ENCODE peak calls at places on chromosomes 16 and 17, in six cellular contexts. One of them, this sample, is unnamed.

GRCh38 chr16:762049-762513 is 1.5 kb downstream of the MSLN start:
- DNase-seq in hepatocyte: no peak
- DNase-seq in GM23248: no peak
- DNase-seq in mesenchymal stem cell: no peak
- DNase-seq in fibroblast of lung: no peak
- DNase-seq in MM.1S: no peak
- DNase-seq in this sample: no peak

GRCh38 chr17:45826919-45827628 is 17.6 kb upstream of the SPPL2C start:
- DNase-seq in hepatocyte: no peak
- DNase-seq in GM23248: no peak
- DNase-seq in mesenchymal stem cell: no peak
- DNase-seq in fibroblast of lung: no peak
- DNase-seq in MM.1S: no peak
- DNase-seq in this sample: no peak

GRCh38 chr16:20763461-20764232 is at the start of gene ACSM3:
- DNase-seq in hepatocyte: peak
- DNase-seq in GM23248: peak
- DNase-seq in mesenchymal stem cell: peak
- DNase-seq in fibroblast of lung: peak
- DNase-seq in MM.1S: peak
- DNase-seq in this sample: peak

GRCh38 chr17:7396147-7396546 is 1.8 kb upstream of the PLSCR3 start:
- DNase-seq in hepatocyte: no peak
- DNase-seq in GM23248: no peak
- DNase-seq in mesenchymal stem cell: no peak
- DNase-seq in fibroblast of lung: no peak
- DNase-seq in MM.1S: no peak
- DNase-seq in this sample: no peak

GRCh38 chr16:55913717-55914116 is 38.5 kb upstream of the CES5A start:
- DNase-seq in hepatocyte: no peak
- DNase-seq in GM23248: no peak
- DNase-seq in mesenchymal stem cell: no peak
- DNase-seq in fibroblast of lung: no peak
- DNase-seq in MM.1S: no peak
- DNase-seq in this sample: no peak

GRCh38 chr17:72477529-72477928 is 356.7 kb downstream of the SOX9 start:
- DNase-seq in hepatocyte: peak
- DNase-seq in GM23248: no peak
- DNase-seq in mesenchymal stem cell: no peak
- DNase-seq in fibroblast of lung: no peak
- DNase-seq in MM.1S: no peak
- DNase-seq in this sample: no peak

GRCh38 chr17:60386475-60387058 is 5.4 kb downstream of the USP32 start:
- DNase-seq in hepatocyte: no peak
- DNase-seq in GM23248: peak
- DNase-seq in mesenchymal stem cell: no peak
- DNase-seq in fibroblast of lung: no peak
- DNase-seq in MM.1S: no peak
- DNase-seq in this sample: no peak

GRCh38 chr17:33947762-33948161 is 307.3 kb upstream of the CCL2 start:
- DNase-seq in hepatocyte: no peak
- DNase-seq in GM23248: no peak
- DNase-seq in mesenchymal stem cell: no peak
- DNase-seq in fibroblast of lung: no peak
- DNase-seq in MM.1S: no peak
- DNase-seq in this sample: no peak

GRCh38 chr17:65595071-65595655 is 33.7 kb upstream of the AXIN2 start:
- DNase-seq in hepatocyte: no peak
- DNase-seq in GM23248: no peak
- DNase-seq in mesenchymal stem cell: no peak
- DNase-seq in fibroblast of lung: no peak
- DNase-seq in MM.1S: no peak
- DNase-seq in this sample: no peak

GRCh38 chr17:59785091-59785799 is 77.8 kb downstream of the VMP1 start:
- DNase-seq in hepatocyte: no peak
- DNase-seq in GM23248: peak
- DNase-seq in mesenchymal stem cell: no peak
- DNase-seq in fibroblast of lung: no peak
- DNase-seq in MM.1S: no peak
- DNase-seq in this sample: no peak

GRCh38 chr16:87929986-87930385 is 6.3 kb downstream of the CA5A start:
- DNase-seq in hepatocyte: no peak
- DNase-seq in GM23248: no peak
- DNase-seq in mesenchymal stem cell: no peak
- DNase-seq in fibroblast of lung: peak
- DNase-seq in MM.1S: no peak
- DNase-seq in this sample: no peak

GRCh38 chr17:40352779-40353394 is 11.7 kb downstream of the GJD3 start:
- DNase-seq in hepatocyte: no peak
- DNase-seq in GM23248: no peak
- DNase-seq in mesenchymal stem cell: no peak
- DNase-seq in fibroblast of lung: no peak
- DNase-seq in MM.1S: no peak
- DNase-seq in this sample: no peak

GRCh38 chr17:66805567-66805966 is 29.4 kb upstream of the CACNG5 start:
- DNase-seq in hepatocyte: no peak
- DNase-seq in GM23248: no peak
- DNase-seq in mesenchymal stem cell: no peak
- DNase-seq in fibroblast of lung: no peak
- DNase-seq in MM.1S: no peak
- DNase-seq in this sample: no peak

GRCh38 chr17:21457051-21458026 is 81.2 kb downstream of the KCNJ12 start:
- DNase-seq in hepatocyte: peak
- DNase-seq in GM23248: peak
- DNase-seq in mesenchymal stem cell: peak
- DNase-seq in fibroblast of lung: peak
- DNase-seq in MM.1S: peak
- DNase-seq in this sample: peak

GRCh38 chr16:71257768-71258167 is 27.2 kb upstream of the HYDIN start:
- DNase-seq in hepatocyte: no peak
- DNase-seq in GM23248: no peak
- DNase-seq in mesenchymal stem cell: no peak
- DNase-seq in fibroblast of lung: no peak
- DNase-seq in MM.1S: no peak
- DNase-seq in this sample: no peak

DNA sequence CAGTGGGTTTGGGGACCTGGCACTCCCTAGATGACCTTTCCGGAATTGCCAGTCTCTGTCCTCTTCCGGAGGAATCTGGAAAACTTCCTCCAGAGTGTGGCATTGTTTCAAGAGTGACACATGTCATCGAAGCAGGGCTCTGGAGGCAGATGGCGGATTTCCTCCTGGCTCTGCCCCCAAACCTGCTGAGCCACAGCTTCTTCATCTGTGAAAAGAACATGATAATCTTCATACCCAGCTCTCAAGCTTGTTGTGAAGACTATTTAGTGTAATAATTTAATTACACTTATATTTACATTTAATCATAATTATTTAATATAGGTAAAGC is 19.7 kb upstream of the TEX2 start:
- DNase-seq in hepatocyte: no peak
- DNase-seq in GM23248: no peak
- DNase-seq in mesenchymal stem cell: no peak
- DNase-seq in fibroblast of lung: no peak
- DNase-seq in MM.1S: no peak
- DNase-seq in this sample: no peak
- H2AFZ ChIP-seq in hepatocyte: no peak
- H2AFZ ChIP-seq in GM23248: peak
- H2AFZ ChIP-seq in mesenchymal stem cell: no peak
- H2AFZ ChIP-seq in fibroblast of lung: no peak
- H2AFZ ChIP-seq in MM.1S: no peak
- H2AFZ ChIP-seq in this sample: no peak

GRCh38 chr16:31568577-31569359 is 41.1 kb downstream of the AHSP start:
- DNase-seq in hepatocyte: no peak
- DNase-seq in GM23248: peak
- DNase-seq in mesenchymal stem cell: no peak
- DNase-seq in fibroblast of lung: peak
- DNase-seq in MM.1S: no peak
- DNase-seq in this sample: no peak

DNA sequence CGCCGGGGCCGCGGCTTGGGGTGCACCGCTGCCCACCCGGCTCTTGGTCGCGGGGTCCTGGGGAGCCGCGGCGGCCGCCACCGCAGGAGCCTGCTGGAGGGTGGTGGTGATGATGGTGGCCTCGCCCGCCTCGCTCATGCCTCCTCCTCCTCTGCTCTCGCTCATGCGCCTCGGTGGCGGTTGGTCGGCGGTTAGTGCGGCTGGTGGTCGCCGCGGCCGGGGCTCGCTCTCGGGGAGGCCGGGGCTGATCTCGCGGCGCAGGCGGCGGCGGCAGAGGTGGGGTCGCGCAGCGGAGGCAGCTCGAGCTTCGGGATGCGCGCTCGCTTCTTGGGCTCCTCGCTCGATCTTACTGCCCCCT is 41.6 kb downstream of the AHSP start:
- DNase-seq in hepatocyte: no peak
- DNase-seq in GM23248: no peak
- DNase-seq in mesenchymal stem cell: no peak
- DNase-seq in fibroblast of lung: no peak
- DNase-seq in MM.1S: no peak
- DNase-seq in this sample: no peak
- H3K4me3 ChIP-seq in hepatocyte: no peak
- H3K4me3 ChIP-seq in GM23248: no peak
- H3K4me3 ChIP-seq in mesenchymal stem cell: no peak
- H3K4me3 ChIP-seq in fibroblast of lung: no peak
- H3K4me3 ChIP-seq in MM.1S: no peak
- H3K4me3 ChIP-seq in this sample: no peak

DNA sequence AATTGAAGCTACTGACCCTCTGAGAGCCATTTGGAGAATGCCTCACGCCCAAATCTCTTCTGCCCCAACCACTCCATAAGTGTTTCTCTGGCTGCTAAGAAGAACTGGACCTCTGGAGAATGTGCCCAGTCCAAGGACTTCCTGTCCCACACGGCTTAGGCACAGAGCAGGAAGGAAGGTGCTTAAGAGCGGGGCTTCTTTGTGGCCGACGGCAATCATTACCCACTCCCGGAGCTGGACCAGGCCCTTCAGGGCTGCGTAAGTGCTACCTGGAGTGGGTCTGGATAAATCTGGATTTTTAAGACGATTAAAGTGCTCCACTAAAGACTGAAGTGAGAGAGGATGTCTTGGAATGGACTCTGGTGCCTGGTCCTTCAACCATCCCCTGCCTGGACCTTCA is 1.8 kb downstream of the CCDC42 start:
- DNase-seq in hepatocyte: no peak
- DNase-seq in GM23248: no peak
- DNase-seq in mesenchymal stem cell: no peak
- DNase-seq in fibroblast of lung: no peak
- DNase-seq in MM.1S: no peak
- DNase-seq in this sample: no peak
- H2AFZ ChIP-seq in hepatocyte: no peak
- H2AFZ ChIP-seq in GM23248: no peak
- H2AFZ ChIP-seq in mesenchymal stem cell: no peak
- H2AFZ ChIP-seq in fibroblast of lung: no peak
- H2AFZ ChIP-seq in MM.1S: no peak
- H2AFZ ChIP-seq in this sample: no peak

GRCh38 chr16:81443688-81444447 is 740 bp upstream of the CMIP start:
- DNase-seq in hepatocyte: no peak
- DNase-seq in GM23248: no peak
- DNase-seq in mesenchymal stem cell: no peak
- DNase-seq in fibroblast of lung: no peak
- DNase-seq in MM.1S: no peak
- DNase-seq in this sample: no peak
- H3K4me3 ChIP-seq in hepatocyte: peak
- H3K4me3 ChIP-seq in GM23248: peak
- H3K4me3 ChIP-seq in mesenchymal stem cell: peak
- H3K4me3 ChIP-seq in fibroblast of lung: peak
- H3K4me3 ChIP-seq in MM.1S: peak
- H3K4me3 ChIP-seq in this sample: peak

GRCh38 chr17:17363638-17364337 is 60.6 kb downstream of the NT5M start:
- DNase-seq in hepatocyte: peak
- DNase-seq in GM23248: no peak
- DNase-seq in mesenchymal stem cell: no peak
- DNase-seq in fibroblast of lung: no peak
- DNase-seq in MM.1S: no peak
- DNase-seq in this sample: no peak
- H2AFZ ChIP-seq in hepatocyte: no peak
- H2AFZ ChIP-seq in GM23248: peak
- H2AFZ ChIP-seq in mesenchymal stem cell: no peak
- H2AFZ ChIP-seq in fibroblast of lung: peak
- H2AFZ ChIP-seq in MM.1S: peak
- H2AFZ ChIP-seq in this sample: no peak

GRCh38 chr17:80802626-80803450 is 188.8 kb upstream of the CHMP6 start:
- DNase-seq in hepatocyte: no peak
- DNase-seq in GM23248: no peak
- DNase-seq in mesenchymal stem cell: no peak
- DNase-seq in fibroblast of lung: no peak
- DNase-seq in MM.1S: no peak
- DNase-seq in this sample: no peak
- H3K4me3 ChIP-seq in hepatocyte: no peak
- H3K4me3 ChIP-seq in GM23248: no peak
- H3K4me3 ChIP-seq in mesenchymal stem cell: no peak
- H3K4me3 ChIP-seq in fibroblast of lung: no peak
- H3K4me3 ChIP-seq in MM.1S: no peak
- H3K4me3 ChIP-seq in this sample: no peak

GRCh38 chr17:77644181-77644972 is 314.1 kb upstream of the TNRC6C start:
- DNase-seq in hepatocyte: no peak
- DNase-seq in GM23248: no peak
- DNase-seq in mesenchymal stem cell: no peak
- DNase-seq in fibroblast of lung: no peak
- DNase-seq in MM.1S: no peak
- DNase-seq in this sample: no peak
- H2AFZ ChIP-seq in hepatocyte: no peak
- H2AFZ ChIP-seq in GM23248: no peak
- H2AFZ ChIP-seq in mesenchymal stem cell: no peak
- H2AFZ ChIP-seq in fibroblast of lung: no peak
- H2AFZ ChIP-seq in MM.1S: no peak
- H2AFZ ChIP-seq in this sample: no peak

GRCh38 chr17:43664096-43664495 is 2.4 kb upstream of the MEOX1 start:
- DNase-seq in hepatocyte: no peak
- DNase-seq in GM23248: no peak
- DNase-seq in mesenchymal stem cell: no peak
- DNase-seq in fibroblast of lung: no peak
- DNase-seq in MM.1S: no peak
- DNase-seq in this sample: no peak
- H3K4me3 ChIP-seq in hepatocyte: no peak
- H3K4me3 ChIP-seq in GM23248: no peak
- H3K4me3 ChIP-seq in mesenchymal stem cell: no peak
- H3K4me3 ChIP-seq in fibroblast of lung: no peak
- H3K4me3 ChIP-seq in MM.1S: no peak
- H3K4me3 ChIP-seq in this sample: no peak

This sample was measured in astrocyte.